ENCODE peak calls at places on chromosome 18, in four cellular contexts. One of them, this sample, is unnamed.

GRCh38 chr18:39453882-39454281 is 1888.3 kb upstream of the CELF4 start:
- DNase-seq in HCT116: no peak
- DNase-seq in A549: no peak
- DNase-seq in K562: no peak
- DNase-seq in this sample: no peak

GRCh38 chr18:46260016-46260878 is 156.1 kb downstream of the HAUS1 start:
- DNase-seq in HCT116: no peak
- DNase-seq in A549: no peak
- DNase-seq in K562: no peak
- DNase-seq in this sample: no peak

GRCh38 chr18:31274915-31275314 is 43.0 kb upstream of the DSG1 start:
- DNase-seq in HCT116: peak
- DNase-seq in A549: peak
- DNase-seq in K562: no peak
- DNase-seq in this sample: no peak

GRCh38 chr18:40877096-40877495 is 1077.9 kb upstream of the PIK3C3 start:
- DNase-seq in HCT116: no peak
- DNase-seq in A549: no peak
- DNase-seq in K562: no peak
- DNase-seq in this sample: no peak

GRCh38 chr18:23321996-23322395 is 131.1 kb upstream of the RIOK3 start:
- DNase-seq in HCT116: no peak
- DNase-seq in A549: no peak
- DNase-seq in K562: no peak
- DNase-seq in this sample: no peak

GRCh38 chr18:22493255-22493654 is 75.5 kb upstream of the CTAGE1 start:
- DNase-seq in HCT116: no peak
- DNase-seq in A549: no peak
- DNase-seq in K562: no peak
- DNase-seq in this sample: no peak

GRCh38 chr18:35062408-35062807 is 21.2 kb downstream of the MAPRE2 start:
- DNase-seq in HCT116: no peak
- DNase-seq in A549: no peak
- DNase-seq in K562: no peak
- DNase-seq in this sample: no peak

GRCh38 chr18:58590231-58590630 is 38.7 kb downstream of the ALPK2 start:
- DNase-seq in HCT116: no peak
- DNase-seq in A549: no peak
- DNase-seq in K562: no peak
- DNase-seq in this sample: peak

GRCh38 chr18:32343634-32344033 is 127.0 kb downstream of the GAREM1 start:
- DNase-seq in HCT116: no peak
- DNase-seq in A549: no peak
- DNase-seq in K562: no peak
- DNase-seq in this sample: no peak

GRCh38 chr18:54946149-54946581 is 13.1 kb downstream of the CCDC68 start:
- DNase-seq in HCT116: peak
- DNase-seq in A549: peak
- DNase-seq in K562: peak
- DNase-seq in this sample: no peak

GRCh38 chr18:36186461-36187137 is 698 bp upstream of the MOCOS start:
- DNase-seq in HCT116: no peak
- DNase-seq in A549: peak
- DNase-seq in K562: peak
- DNase-seq in this sample: peak

GRCh38 chr18:57771626-57772025 is 31.5 kb downstream of the ATP8B1 start:
- DNase-seq in HCT116: no peak
- DNase-seq in A549: no peak
- DNase-seq in K562: no peak
- DNase-seq in this sample: no peak

GRCh38 chr18:21550510-21550970 is 50.0 kb downstream of the ESCO1 start:
- DNase-seq in HCT116: no peak
- DNase-seq in A549: no peak
- DNase-seq in K562: no peak
- DNase-seq in this sample: no peak

GRCh38 chr18:70337139-70337972 is 48.5 kb downstream of the SOCS6 start:
- DNase-seq in HCT116: peak
- DNase-seq in A549: peak
- DNase-seq in K562: peak
- DNase-seq in this sample: peak

GRCh38 chr18:36809590-36810381 is 19.0 kb downstream of the TPGS2 start:
- DNase-seq in HCT116: peak
- DNase-seq in A549: peak
- DNase-seq in K562: peak
- DNase-seq in this sample: peak

GRCh38 chr18:2087877-2088673 is 483.2 kb downstream of the METTL4 start:
- DNase-seq in HCT116: no peak
- DNase-seq in A549: no peak
- DNase-seq in K562: no peak
- DNase-seq in this sample: no peak

GRCh38 chr18:3383381-3383915 is 66.5 kb upstream of the TGIF1 start:
- DNase-seq in HCT116: no peak
- DNase-seq in A549: peak
- DNase-seq in K562: no peak
- DNase-seq in this sample: peak

GRCh38 chr18:4755848-4756247 is 300.7 kb upstream of the DLGAP1 start:
- DNase-seq in HCT116: no peak
- DNase-seq in A549: no peak
- DNase-seq in K562: no peak
- DNase-seq in this sample: no peak

GRCh38 chr18:58580078-58580477 is 48.8 kb downstream of the ALPK2 start:
- DNase-seq in HCT116: no peak
- DNase-seq in A549: peak
- DNase-seq in K562: no peak
- DNase-seq in this sample: no peak

GRCh38 chr18:2197945-2198344 is 373.4 kb downstream of the METTL4 start:
- DNase-seq in HCT116: no peak
- DNase-seq in A549: no peak
- DNase-seq in K562: no peak
- DNase-seq in this sample: no peak

GRCh38 chr18:4605222-4605621 is 150.1 kb upstream of the DLGAP1 start:
- DNase-seq in HCT116: no peak
- DNase-seq in A549: no peak
- DNase-seq in K562: no peak
- DNase-seq in this sample: no peak

GRCh38 chr18:29853126-29853525 is 1189.4 kb downstream of the DSC3 start:
- DNase-seq in HCT116: no peak
- DNase-seq in A549: no peak
- DNase-seq in K562: no peak
- DNase-seq in this sample: no peak

GRCh38 chr18:35118641-35119040 is 77.4 kb downstream of the MAPRE2 start:
- DNase-seq in HCT116: no peak
- DNase-seq in A549: no peak
- DNase-seq in K562: no peak
- DNase-seq in this sample: no peak

GRCh38 chr18:37691162-37691561 is 125.6 kb upstream of the CELF4 start:
- DNase-seq in HCT116: no peak
- DNase-seq in A549: no peak
- DNase-seq in K562: no peak
- DNase-seq in this sample: no peak

GRCh38 chr18:11500153-11501122 is 109.0 kb upstream of the SLC35G4 start:
- DNase-seq in HCT116: peak
- DNase-seq in A549: peak
- DNase-seq in K562: no peak
- DNase-seq in this sample: no peak

GRCh38 chr18:21264651-21265050 is 22.6 kb downstream of the GREB1L start:
- DNase-seq in HCT116: no peak
- DNase-seq in A549: no peak
- DNase-seq in K562: no peak
- DNase-seq in this sample: peak

GRCh38 chr18:6106116-6106645 is 210.9 kb upstream of the TMEM200C start:
- DNase-seq in HCT116: no peak
- DNase-seq in A549: no peak
- DNase-seq in K562: no peak
- DNase-seq in this sample: no peak

GRCh38 chr18:14978962-14979535 is 231.1 kb downstream of the ANKRD30B start:
- DNase-seq in HCT116: no peak
- DNase-seq in A549: peak
- DNase-seq in K562: peak
- DNase-seq in this sample: peak

GRCh38 chr18:75524852-75525251 is 97.3 kb upstream of the SMIM21 start:
- DNase-seq in HCT116: no peak
- DNase-seq in A549: no peak
- DNase-seq in K562: no peak
- DNase-seq in this sample: no peak

GRCh38 chr18:75249672-75250470 is 39.3 kb downstream of the TSHZ1 start:
- DNase-seq in HCT116: no peak
- DNase-seq in A549: no peak
- DNase-seq in K562: peak
- DNase-seq in this sample: no peak

GRCh38 chr18:48924621-48925601 is 25.9 kb downstream of the SMAD7 start:
- DNase-seq in HCT116: no peak
- DNase-seq in A549: no peak
- DNase-seq in K562: no peak
- DNase-seq in this sample: no peak
- TF ChIP-seq REST in HCT116: no peak
- TF ChIP-seq REST in A549: no peak
- TF ChIP-seq REST in K562: no peak
- TF ChIP-seq REST in this sample: no peak

DNA sequence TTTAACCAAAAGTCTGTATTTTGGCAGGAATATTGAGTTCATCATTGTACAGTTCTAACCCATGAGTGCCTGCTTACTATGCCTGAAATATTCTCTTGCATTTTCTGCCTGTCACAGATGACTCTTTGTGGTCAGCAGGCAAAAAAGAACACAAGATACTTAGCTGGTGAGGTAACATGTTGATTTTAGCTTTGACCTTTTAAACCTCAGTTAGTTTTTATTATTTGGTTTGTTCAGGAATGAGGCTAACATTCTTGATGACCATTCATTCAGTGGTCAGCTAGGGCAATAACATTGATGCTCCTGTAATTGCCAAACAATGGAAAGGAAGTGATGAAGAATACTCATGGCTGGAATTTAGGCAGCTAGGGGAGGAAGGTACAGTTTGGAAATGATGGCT is 491.2 kb downstream of the PIK3C3 start:
- DNase-seq in HCT116: no peak
- DNase-seq in A549: no peak
- DNase-seq in K562: no peak
- DNase-seq in this sample: no peak
- TF ChIP-seq REST in HCT116: no peak
- TF ChIP-seq REST in A549: no peak
- TF ChIP-seq REST in K562: no peak
- TF ChIP-seq REST in this sample: no peak

GRCh38 chr18:9474103-9474982 is 970 bp upstream of the RALBP1 start:
- DNase-seq in HCT116: peak
- DNase-seq in A549: peak
- DNase-seq in K562: no peak
- DNase-seq in this sample: peak

GRCh38 chr18:9474983-9475642 is at the start of gene RALBP1:
- DNase-seq in HCT116: peak
- DNase-seq in A549: peak
- DNase-seq in K562: peak
- DNase-seq in this sample: peak

GRCh38 chr18:9477509-9477908 is 2.2 kb downstream of the RALBP1 start:
- DNase-seq in HCT116: no peak
- DNase-seq in A549: no peak
- DNase-seq in K562: no peak
- DNase-seq in this sample: no peak

GRCh38 chr18:9478545-9478944 is 3.2 kb downstream of the RALBP1 start:
- DNase-seq in HCT116: no peak
- DNase-seq in A549: no peak
- DNase-seq in K562: no peak
- DNase-seq in this sample: peak

DNA sequence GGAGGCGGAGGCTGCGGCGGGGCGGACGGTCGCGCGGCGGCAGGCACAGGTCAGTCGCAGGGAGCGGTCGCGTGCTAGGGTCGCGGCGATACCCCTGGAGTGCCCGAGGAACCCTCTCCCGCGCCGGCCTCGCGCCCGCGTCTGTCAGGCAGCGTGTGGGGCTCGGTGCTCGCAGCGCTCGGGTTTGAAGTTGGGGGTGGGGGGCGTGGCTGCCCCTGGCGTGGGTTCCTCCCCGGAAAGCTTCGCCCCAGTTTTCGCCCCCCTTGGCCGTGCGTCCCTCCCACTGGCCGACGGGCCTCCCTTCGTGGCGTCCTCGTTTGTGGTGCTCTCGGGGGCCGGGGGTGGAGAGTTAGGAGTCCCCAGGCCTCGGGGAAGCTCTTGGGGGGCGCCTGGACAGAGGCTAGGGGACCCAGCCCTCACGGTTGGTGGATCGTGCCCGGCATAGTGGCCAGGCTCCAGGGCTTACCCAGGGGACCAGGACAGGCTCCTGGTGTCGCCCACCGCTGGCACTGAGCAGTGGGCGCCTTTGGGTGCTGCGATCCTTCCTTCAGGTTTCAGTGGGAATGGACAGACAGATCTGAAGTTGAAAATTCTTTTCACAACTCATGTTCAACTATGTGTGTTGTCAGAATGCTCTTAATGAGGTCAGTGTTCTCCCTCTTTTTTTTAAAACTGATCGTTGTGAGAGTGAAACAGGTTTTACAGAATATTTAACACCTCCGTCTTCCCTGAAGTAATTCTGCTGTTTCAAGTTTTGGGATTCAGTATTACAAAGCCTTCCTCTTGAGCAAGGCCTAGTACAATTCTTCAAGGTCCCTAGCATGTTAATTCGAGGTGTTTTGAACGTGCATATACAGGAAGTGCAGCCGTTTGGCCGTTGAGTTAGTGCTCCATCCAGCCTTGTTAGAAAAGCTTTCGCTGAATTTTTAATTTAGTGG is 599 bp downstream of the RALBP1 start:
- DNase-seq in HCT116: no peak
- DNase-seq in A549: no peak
- DNase-seq in K562: peak
- DNase-seq in this sample: peak
- TF ChIP-seq REST in HCT116: no peak
- TF ChIP-seq REST in A549: no peak
- TF ChIP-seq REST in K562: peak
- TF ChIP-seq REST in this sample: no peak

GRCh38 chr18:13543811-13544732 is 182.3 kb downstream of the FAM210A start:
- DNase-seq in HCT116: no peak
- DNase-seq in A549: no peak
- DNase-seq in K562: no peak
- DNase-seq in this sample: no peak

GRCh38 chr18:13543144-13543543 is 183.2 kb downstream of the FAM210A start:
- DNase-seq in HCT116: no peak
- DNase-seq in A549: no peak
- DNase-seq in K562: no peak
- DNase-seq in this sample: no peak

GRCh38 chr18:13541621-13542519 is 184.5 kb downstream of the FAM210A start:
- DNase-seq in HCT116: no peak
- DNase-seq in A549: peak
- DNase-seq in K562: no peak
- DNase-seq in this sample: no peak

GRCh38 chr18:13540783-13541182 is 185.6 kb downstream of the FAM210A start:
- DNase-seq in HCT116: no peak
- DNase-seq in A549: no peak
- DNase-seq in K562: no peak
- DNase-seq in this sample: no peak

DNA sequence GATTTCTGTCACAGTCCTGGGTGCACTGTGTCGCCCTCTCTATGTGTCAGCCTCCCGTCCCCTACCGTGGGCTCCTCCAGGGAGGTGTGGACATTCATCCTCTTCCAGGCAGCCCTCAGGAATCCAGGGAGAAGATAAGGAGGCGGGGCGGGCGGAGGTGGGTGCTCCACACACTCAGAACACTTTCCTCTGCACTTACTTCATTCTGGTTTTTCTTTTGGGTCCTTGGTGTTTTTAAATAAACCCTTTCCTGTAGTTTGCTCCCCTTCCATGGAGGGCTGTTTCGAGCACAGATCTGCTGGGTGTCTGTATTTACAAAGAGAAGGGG is 183.9 kb downstream of the FAM210A start:
- DNase-seq in HCT116: no peak
- DNase-seq in A549: no peak
- DNase-seq in K562: no peak
- DNase-seq in this sample: no peak
- TF ChIP-seq REST in HCT116: no peak
- TF ChIP-seq REST in A549: no peak
- TF ChIP-seq REST in K562: no peak
- TF ChIP-seq REST in this sample: no peak

This sample was measured in GM23338.